ENCODE peak calls at places on chromosome 4, in four cellular contexts. M is T-cell, N is GM20000, K is body of pancreas. X is an unnamed sample.

GRCh38 chr4:144754562-144755410 is 108.8 kb downstream of the HHIP start:
- DNase-seq in K (peak), N (no peak), M (no peak), X (no peak)

GRCh38 chr4:140103676-140104075 is 50.3 kb downstream of the MAML3 start:
- DNase-seq in N (no peak), K (no peak), M (no peak), X (no peak)

GRCh38 chr4:141788169-141788915 is 152.0 kb downstream of the IL15 start:
- DNase-seq in M (no peak), K (no peak), N (no peak), X (no peak)

GRCh38 chr4:23866450-23866849 is 23.4 kb downstream of the PPARGC1A start:
- DNase-seq in K (no peak), N (no peak), M (no peak), X (no peak)

GRCh38 chr4:91961504-91961903 is 342.3 kb upstream of the GRID2 start:
- DNase-seq in K (no peak), N (no peak), M (no peak), X (no peak)

GRCh38 chr4:87982446-87982845 is 6.9 kb downstream of the SPP1 start:
- DNase-seq in K (no peak), M (no peak), N (no peak), X (no peak)

GRCh38 chr4:2288051-2288541 is 26.2 kb upstream of the MXD4 start:
- DNase-seq in K (no peak), M (no peak), N (no peak), X (no peak)

GRCh38 chr4:7779194-7779768 is 160.4 kb downstream of the AFAP1 start:
- DNase-seq in K (peak), N (no peak), M (no peak), X (no peak)

GRCh38 chr4:7531640-7531994 is 96.9 kb upstream of the PSAPL1 start:
- DNase-seq in K (no peak), M (no peak), N (no peak), X (no peak)

GRCh38 chr4:128177376-128177959 is 110.1 kb downstream of the PGRMC2 start:
- DNase-seq in N (no peak), M (no peak), K (no peak), X (no peak)

GRCh38 chr4:36128689-36129088 is 115.6 kb downstream of the ARAP2 start:
- DNase-seq in M (no peak), K (no peak), N (no peak), X (no peak)

GRCh38 chr4:102819588-102820365 is 7.6 kb downstream of the UBE2D3 start:
- DNase-seq in M (no peak), K (no peak), N (no peak), X (peak)

GRCh38 chr4:126470862-126471261 is 1156.1 kb downstream of the FAT4 start:
- DNase-seq in K (no peak), N (no peak), M (no peak), X (no peak)

GRCh38 chr4:122508083-122508482 is 51.6 kb upstream of the IL2 start:
- DNase-seq in N (no peak), K (no peak), M (no peak), X (no peak)

GRCh38 chr4:83267121-83267834 is 17.3 kb downstream of the COQ2 start:
- DNase-seq in N (no peak), M (no peak), K (no peak), X (no peak)

GRCh38 chr4:154004859-154005520 is 216.1 kb upstream of the SFRP2 start:
- DNase-seq in M (no peak), N (no peak), K (peak), X (no peak)

GRCh38 chr4:140603286-140603685 is 34.5 kb upstream of the UCP1 start:
- DNase-seq in K (no peak), N (no peak), M (no peak), X (no peak)

GRCh38 chr4:42720514-42720913 is 63.6 kb upstream of the ATP8A1 start:
- DNase-seq in M (no peak), K (no peak), N (no peak), X (no peak)